ENCODE peak calls at places on chromosome 14, in six cellular contexts. One of them, this sample, is unnamed.

GRCh38 chr14:90575336-90575735 is 178.5 kb downstream of the CALM1 start:
- DNase-seq in anterior cingulate cortex: no peak
- DNase-seq in activated naive CD4-positive, alpha-beta T cell treated with Interleukin-2 at 50 U/mL for 16 hours: no peak
- DNase-seq in cardiac fibroblast: no peak
- DNase-seq in CD8-positive, alpha-beta T cell: no peak
- DNase-seq in left lung: peak; percentile 34
- DNase-seq in this sample: no peak

GRCh38 chr14:71474291-71474690 is 457.9 kb upstream of the RGS6 start:
- DNase-seq in anterior cingulate cortex: no peak
- DNase-seq in activated naive CD4-positive, alpha-beta T cell treated with Interleukin-2 at 50 U/mL for 16 hours: no peak
- DNase-seq in left lung: no peak
- DNase-seq in cardiac fibroblast: no peak
- DNase-seq in CD8-positive, alpha-beta T cell: no peak
- DNase-seq in this sample: no peak

GRCh38 chr14:63713058-63713457 is 14.8 kb downstream of the SGPP1 start:
- DNase-seq in cardiac fibroblast: peak; percentile 44
- DNase-seq in anterior cingulate cortex: no peak
- DNase-seq in activated naive CD4-positive, alpha-beta T cell treated with Interleukin-2 at 50 U/mL for 16 hours: no peak
- DNase-seq in left lung: no peak
- DNase-seq in CD8-positive, alpha-beta T cell: no peak
- DNase-seq in this sample: no peak

GRCh38 chr14:27623782-27624181 is 1025.9 kb upstream of the NOVA1 start:
- DNase-seq in cardiac fibroblast: no peak
- DNase-seq in activated naive CD4-positive, alpha-beta T cell treated with Interleukin-2 at 50 U/mL for 16 hours: no peak
- DNase-seq in anterior cingulate cortex: no peak
- DNase-seq in CD8-positive, alpha-beta T cell: no peak
- DNase-seq in left lung: no peak
- DNase-seq in this sample: no peak

GRCh38 chr14:36583242-36584166 is 1.1 kb upstream of the NKX2-8 start:
- DNase-seq in activated naive CD4-positive, alpha-beta T cell treated with Interleukin-2 at 50 U/mL for 16 hours: no peak
- DNase-seq in left lung: no peak
- DNase-seq in anterior cingulate cortex: no peak
- DNase-seq in CD8-positive, alpha-beta T cell: no peak
- DNase-seq in cardiac fibroblast: no peak
- DNase-seq in this sample: no peak

GRCh38 chr14:61543946-61544345 is 151.4 kb upstream of the HIF1A start:
- DNase-seq in anterior cingulate cortex: no peak
- DNase-seq in left lung: no peak
- DNase-seq in CD8-positive, alpha-beta T cell: peak; percentile 25
- DNase-seq in cardiac fibroblast: no peak
- DNase-seq in activated naive CD4-positive, alpha-beta T cell treated with Interleukin-2 at 50 U/mL for 16 hours: no peak
- DNase-seq in this sample: no peak

GRCh38 chr14:23145794-23146422 is 26.9 kb upstream of the CEBPE start:
- DNase-seq in CD8-positive, alpha-beta T cell: no peak
- DNase-seq in activated naive CD4-positive, alpha-beta T cell treated with Interleukin-2 at 50 U/mL for 16 hours: no peak
- DNase-seq in cardiac fibroblast: no peak
- DNase-seq in anterior cingulate cortex: no peak
- DNase-seq in left lung: no peak
- DNase-seq in this sample: no peak

GRCh38 chr14:58171090-58171489 is 19.1 kb upstream of the ARMH4 start:
- DNase-seq in cardiac fibroblast: peak; percentile 86
- DNase-seq in anterior cingulate cortex: peak; percentile 3
- DNase-seq in CD8-positive, alpha-beta T cell: no peak
- DNase-seq in left lung: no peak
- DNase-seq in activated naive CD4-positive, alpha-beta T cell treated with Interleukin-2 at 50 U/mL for 16 hours: peak; percentile 53
- DNase-seq in this sample: no peak

GRCh38 chr14:83707056-83707455 is 1822.9 kb upstream of the FLRT2 start:
- DNase-seq in CD8-positive, alpha-beta T cell: no peak
- DNase-seq in cardiac fibroblast: no peak
- DNase-seq in anterior cingulate cortex: no peak
- DNase-seq in left lung: no peak
- DNase-seq in activated naive CD4-positive, alpha-beta T cell treated with Interleukin-2 at 50 U/mL for 16 hours: no peak
- DNase-seq in this sample: no peak

GRCh38 chr14:73757876-73758391 is 43.8 kb upstream of the PNMA1 start:
- DNase-seq in anterior cingulate cortex: no peak
- DNase-seq in activated naive CD4-positive, alpha-beta T cell treated with Interleukin-2 at 50 U/mL for 16 hours: no peak
- DNase-seq in left lung: no peak
- DNase-seq in CD8-positive, alpha-beta T cell: no peak
- DNase-seq in cardiac fibroblast: no peak
- DNase-seq in this sample: no peak

GRCh38 chr14:76904740-76905569 is 78.7 kb downstream of the LRRC74A start:
- DNase-seq in cardiac fibroblast: peak; percentile 99
- DNase-seq in CD8-positive, alpha-beta T cell: peak; percentile 83
- DNase-seq in anterior cingulate cortex: no peak
- DNase-seq in left lung: no peak
- DNase-seq in activated naive CD4-positive, alpha-beta T cell treated with Interleukin-2 at 50 U/mL for 16 hours: peak; percentile 83
- DNase-seq in this sample: no peak

GRCh38 chr14:104693482-104694431 is 4.3 kb downstream of the INF2 start:
- DNase-seq in cardiac fibroblast: no peak
- DNase-seq in CD8-positive, alpha-beta T cell: no peak
- DNase-seq in anterior cingulate cortex: no peak
- DNase-seq in left lung: peak; percentile 76
- DNase-seq in activated naive CD4-positive, alpha-beta T cell treated with Interleukin-2 at 50 U/mL for 16 hours: no peak
- DNase-seq in this sample: no peak

GRCh38 chr14:68688872-68689371 is 103.9 kb downstream of the ZFP36L1 start:
- DNase-seq in left lung: no peak
- DNase-seq in cardiac fibroblast: peak; percentile 52
- DNase-seq in anterior cingulate cortex: no peak
- DNase-seq in CD8-positive, alpha-beta T cell: no peak
- DNase-seq in activated naive CD4-positive, alpha-beta T cell treated with Interleukin-2 at 50 U/mL for 16 hours: no peak
- DNase-seq in this sample: no peak

GRCh38 chr14:99511421-99512109 is 30.4 kb downstream of the CCNK start:
- DNase-seq in activated naive CD4-positive, alpha-beta T cell treated with Interleukin-2 at 50 U/mL for 16 hours: no peak
- DNase-seq in CD8-positive, alpha-beta T cell: peak; percentile 39
- DNase-seq in anterior cingulate cortex: no peak
- DNase-seq in cardiac fibroblast: peak; percentile 25
- DNase-seq in left lung: peak; percentile 57
- DNase-seq in this sample: peak; percentile 82

GRCh38 chr14:81268016-81268416 is 47.3 kb upstream of the GTF2A1 start:
- DNase-seq in left lung: no peak
- DNase-seq in activated naive CD4-positive, alpha-beta T cell treated with Interleukin-2 at 50 U/mL for 16 hours: no peak
- DNase-seq in anterior cingulate cortex: no peak
- DNase-seq in CD8-positive, alpha-beta T cell: no peak
- DNase-seq in cardiac fibroblast: peak; percentile 2
- DNase-seq in this sample: no peak

GRCh38 chr14:43786066-43786762 is 720.9 kb downstream of the FSCB start:
- DNase-seq in anterior cingulate cortex: no peak
- DNase-seq in CD8-positive, alpha-beta T cell: no peak
- DNase-seq in activated naive CD4-positive, alpha-beta T cell treated with Interleukin-2 at 50 U/mL for 16 hours: no peak
- DNase-seq in left lung: peak; percentile 16
- DNase-seq in cardiac fibroblast: no peak
- DNase-seq in this sample: peak; percentile 62

GRCh38 chr14:97179573-97179972 is 382.4 kb downstream of the VRK1 start:
- DNase-seq in cardiac fibroblast: no peak
- DNase-seq in activated naive CD4-positive, alpha-beta T cell treated with Interleukin-2 at 50 U/mL for 16 hours: peak; percentile 15
- DNase-seq in left lung: no peak
- DNase-seq in CD8-positive, alpha-beta T cell: no peak
- DNase-seq in anterior cingulate cortex: no peak
- DNase-seq in this sample: no peak

GRCh38 chr14:58668848-58669480 is 31.2 kb downstream of the DACT1 start:
- DNase-seq in anterior cingulate cortex: no peak
- DNase-seq in activated naive CD4-positive, alpha-beta T cell treated with Interleukin-2 at 50 U/mL for 16 hours: no peak
- DNase-seq in cardiac fibroblast: no peak
- DNase-seq in CD8-positive, alpha-beta T cell: no peak
- DNase-seq in left lung: no peak
- DNase-seq in this sample: no peak

GRCh38 chr14:60331201-60332045 is 82.4 kb downstream of the PPM1A start:
- DNase-seq in CD8-positive, alpha-beta T cell: peak; percentile 84
- DNase-seq in left lung: peak; percentile 79
- DNase-seq in activated naive CD4-positive, alpha-beta T cell treated with Interleukin-2 at 50 U/mL for 16 hours: peak; percentile 79
- DNase-seq in anterior cingulate cortex: peak; percentile 18
- DNase-seq in cardiac fibroblast: peak; percentile 62
- DNase-seq in this sample: no peak

GRCh38 chr14:45728448-45729225 is 475.6 kb upstream of the MIS18BP1 start:
- DNase-seq in activated naive CD4-positive, alpha-beta T cell treated with Interleukin-2 at 50 U/mL for 16 hours: no peak
- DNase-seq in CD8-positive, alpha-beta T cell: no peak
- DNase-seq in cardiac fibroblast: no peak
- DNase-seq in left lung: no peak
- DNase-seq in anterior cingulate cortex: no peak
- DNase-seq in this sample: no peak

GRCh38 chr14:23562822-23563472 is 4.6 kb downstream of the AP1G2 start:
- DNase-seq in anterior cingulate cortex: peak; percentile 15
- DNase-seq in activated naive CD4-positive, alpha-beta T cell treated with Interleukin-2 at 50 U/mL for 16 hours: peak; percentile 64
- DNase-seq in cardiac fibroblast: peak; percentile 79
- DNase-seq in CD8-positive, alpha-beta T cell: peak; percentile 69
- DNase-seq in left lung: no peak
- DNase-seq in this sample: no peak

This sample was measured in mesenteric fat pad.